ENCODE peak calls at places on chromosomes 3 and 15, in seven cellular contexts. L, C, X, A, I, G and M are unnamed samples.

GRCh38 chr3:141454906-141455602 is 31.8 kb upstream of the RASA2 start:
- DNase-seq in A (no peak), C (peak; percentile 86), L (no peak), X (peak; percentile 74), G (no peak), I (no peak), M (no peak)

GRCh38 chr3:99023590-99024192 is 122.2 kb upstream of the DCBLD2 start:
- DNase-seq in X (peak; percentile 38), L (no peak), I (no peak), G (no peak), A (no peak), C (peak; percentile 70), M (no peak)

GRCh38 chr15:89599021-89599420 is 23.8 kb downstream of the TICRR start:
- DNase-seq in I (no peak), G (no peak), A (no peak), L (no peak), X (no peak), C (no peak), M (no peak)

GRCh38 chr15:76588811-76589747 is 252.5 kb downstream of the ISL2 start:
- DNase-seq in X (no peak), L (no peak), I (peak; percentile 83), G (no peak), C (no peak), A (no peak), M (no peak)

GRCh38 chr15:68334661-68335124 is 57.1 kb downstream of the FEM1B start:
- DNase-seq in I (no peak), G (no peak), A (no peak), L (peak; percentile 76), C (peak; percentile 18), X (no peak), M (no peak)

GRCh38 chr15:55661431-55661830 is 73.3 kb upstream of the PYGO1 start:
- DNase-seq in C (peak; percentile 11), L (no peak), X (peak; percentile 65), I (no peak), G (no peak), A (no peak), M (no peak)

GRCh38 chr3:149717391-149718056 is 34.8 kb downstream of the COMMD2 start:
- DNase-seq in L (no peak), C (peak; percentile 89), I (peak; percentile 41), G (peak; percentile 39), X (peak; percentile 77), A (no peak), M (peak; percentile 62)

GRCh38 chr15:74523982-74524381 is 17.0 kb upstream of the ARID3B start:
- DNase-seq in X (no peak), A (no peak), C (no peak), L (no peak), I (no peak), G (no peak), M (no peak)

GRCh38 chr3:131361464-131362421 is 19.8 kb upstream of the NUDT16 start:
- DNase-seq in X (peak; percentile 80), L (peak; percentile 96), A (peak; percentile 81), C (peak; percentile 51), G (peak; percentile 95), I (peak; percentile 95), M (peak; percentile 85)

GRCh38 chr3:130801473-130801872 is 54.8 kb upstream of the PIK3R4 start:
- DNase-seq in C (no peak), I (no peak), G (no peak), X (no peak), A (no peak), L (no peak), M (no peak)

GRCh38 chr3:15575446-15575845 is 25.9 kb downstream of the HACL1 start:
- DNase-seq in C (no peak), A (no peak), L (no peak), I (no peak), X (no peak), G (no peak), M (no peak)
- H3K36me3 ChIP-seq in C (no peaks in the 10 kb centered on the region), A (peaks cover 2% of the 10 kb centered on the region), L (peaks cover 90% of the 10 kb centered on the region), I (no peaks in the 10 kb centered on the region), X (no peaks in the 10 kb centered on the region), G (peaks cover 4% of the 10 kb centered on the region), M (peaks cover 26% of the 10 kb centered on the region)

DNA sequence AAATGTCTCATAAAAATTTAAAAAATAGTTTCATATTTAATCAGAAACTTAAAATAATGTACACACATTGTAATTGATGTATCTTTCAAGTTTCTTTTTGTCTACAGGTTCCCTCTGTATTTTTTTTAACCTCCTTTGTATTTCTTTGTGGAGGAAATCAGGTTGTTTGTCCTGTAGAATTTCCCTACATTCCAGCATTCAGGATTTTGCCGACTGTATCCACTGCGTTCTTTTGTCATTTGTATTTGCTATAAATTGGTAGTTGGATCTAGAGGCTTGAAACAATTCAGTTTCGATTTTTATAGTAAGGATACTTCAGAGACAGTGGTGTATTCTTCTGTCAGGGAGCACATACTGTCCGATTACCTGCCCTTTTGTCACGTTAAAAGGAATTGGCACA is 367.2 kb downstream of the SOX2 start:
- DNase-seq in I (no peak), G (no peak), A (no peak), C (no peak), L (no peak), X (no peak), M (no peak)
- H3K4me3 ChIP-seq in I (no peak overlapping the region), G (no peak overlapping the region), A (no peak overlapping the region), C (no peak overlapping the region), L (no peak overlapping the region), X (no peak overlapping the region), M (no peak overlapping the region)

GRCh38 chr3:31294430-31295149 is 238.1 kb upstream of the STT3B start:
- DNase-seq in L (no peak), G (no peak), I (no peak), C (no peak), A (no peak), X (no peak), M (no peak)
- H3K27ac ChIP-seq in L (no peak overlapping the region), G (no peak overlapping the region), I (no peak overlapping the region), C (no peak overlapping the region), A (no peak overlapping the region), X (no peak overlapping the region), M (no peak overlapping the region)

GRCh38 chr15:61951949-61952348 is 108.3 kb downstream of the VPS13C start:
- DNase-seq in L (no peak), C (peak; percentile 17), X (no peak), G (no peak), A (no peak), I (no peak), M (no peak)
- H3K36me3 ChIP-seq in L (peaks cover 100% of the 10 kb centered on the region), C (no peaks in the 10 kb centered on the region), X (no peaks in the 10 kb centered on the region), G (peaks cover 2% of the 10 kb centered on the region), A (no peaks in the 10 kb centered on the region), I (no peaks in the 10 kb centered on the region), M (peaks cover 33% of the 10 kb centered on the region)

DNA sequence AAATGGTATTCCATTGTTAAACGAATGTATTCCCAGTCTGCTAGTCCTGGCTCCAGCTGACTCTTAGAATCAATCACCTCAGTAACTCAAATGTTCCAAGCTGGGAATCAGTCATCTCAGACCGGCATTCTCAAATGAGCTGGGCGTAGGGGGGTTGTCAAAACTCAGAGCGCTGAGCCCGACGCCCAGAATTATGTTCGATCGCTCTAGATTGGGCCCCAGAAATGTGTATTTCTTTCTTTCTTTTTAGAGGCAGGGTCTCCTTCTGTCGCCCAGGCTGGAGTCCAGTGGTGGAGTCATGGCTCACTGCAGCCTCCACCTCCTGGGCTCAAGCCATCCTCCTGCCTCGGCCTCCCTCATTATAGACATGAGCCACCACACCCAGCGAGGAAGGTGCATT is 99.3 kb upstream of the IGF1R start:
- DNase-seq in L (no peak), G (no peak), A (no peak), X (no peak), C (no peak), I (no peak), M (no peak)
- H3K4me3 ChIP-seq in L (peak overlapping the region; percentile 46), G (no peak overlapping the region), A (peak overlapping the region; percentile 74), X (peak overlapping the region; percentile 46), C (peak overlapping the region; percentile 62), I (peak overlapping the region; percentile 28), M (peak overlapping the region; percentile 42)

GRCh38 chr15:41603941-41604660 is 45.1 kb downstream of the TYRO3 start:
- DNase-seq in X (peak; percentile 88), I (peak; percentile 57), G (peak; percentile 65), A (peak; percentile 55), L (peak; percentile 82), C (peak; percentile 89), M (peak; percentile 78)
- H3K27ac ChIP-seq in X (no peak overlapping the region), I (no peak overlapping the region), G (peak overlapping the region; percentile 10), A (no peak overlapping the region), L (no peak overlapping the region), C (peak overlapping the region; percentile 65), M (peak overlapping the region; percentile 4)

GRCh38 chr15:29711531-29711930 is 110.7 kb downstream of the TJP1 start:
- DNase-seq in A (no peak), I (no peak), X (no peak), L (no peak), C (no peak), G (no peak), M (no peak)
- H3K36me3 ChIP-seq in A (peaks cover 17% of the 10 kb centered on the region), I (no peaks in the 10 kb centered on the region), X (peaks cover 12% of the 10 kb centered on the region), L (peaks cover 81% of the 10 kb centered on the region), C (peaks cover 14% of the 10 kb centered on the region), G (peaks cover 48% of the 10 kb centered on the region), M (peaks cover 85% of the 10 kb centered on the region)